ENCODE peak calls at places on chromosomes 3 and 15, in five cellular contexts. S, J, G, U and O are unnamed samples.

GRCh38 chr15:58457466-58457965 is 25.7 kb downstream of the LIPC start:
- DNase-seq in S (peak), J (peak), G (no peak), U (peak), O (no peak)

GRCh38 chr3:99895706-99896441 is 78.2 kb downstream of the CMSS1 start:
- DNase-seq in S (peak), J (peak), G (no peak), U (peak), O (no peak)

GRCh38 chr15:78930577-78931388 is 14.1 kb downstream of the CTSH start:
- DNase-seq in S (peak), J (peak), G (no peak), U (peak), O (no peak)

GRCh38 chr3:130935761-130936160 is 41.9 kb downstream of the ATP2C1 start:
- DNase-seq in S (peak), J (no peak), G (no peak), U (peak), O (no peak)

GRCh38 chr3:109806929-109807328 is 469.6 kb upstream of the DPPA4 start:
- DNase-seq in S (peak), J (no peak), G (peak), U (peak), O (no peak)

GRCh38 chr15:77024273-77025065 is 29.5 kb downstream of the PSTPIP1 start:
- DNase-seq in S (peak), J (no peak), G (peak), U (peak), O (peak)

GRCh38 chr15:23690450-23690852 is 3.3 kb upstream of the NDN start:
- DNase-seq in S (peak), J (peak), G (no peak), U (peak), O (peak)

GRCh38 chr3:135311699-135312098 is 516.6 kb downstream of the EPHB1 start:
- DNase-seq in S (no peak), J (no peak), G (no peak), U (no peak), O (no peak)

GRCh38 chr15:31352911-31353811 is 26.5 kb downstream of the KLF13 start:
- DNase-seq in S (peak), J (peak), G (peak), U (peak), O (peak)